ENCODE peak calls at places on chromosomes 12 and 14, in seven cellular contexts. One of them, this sample, is unnamed.

GRCh38 chr12:100661300-100661951 is 87.9 kb downstream of the GAS2L3 start:
- DNase-seq in fibroblast of the aortic adventitia: peak
- DNase-seq in fibroblast of mammary gland: peak
- DNase-seq in CD8-positive, alpha-beta T cell: no peak
- DNase-seq in Peyer's patch: no peak
- DNase-seq in foreskin fibroblast: peak
- DNase-seq in heart left ventricle: no peak
- DNase-seq in this sample: no peak

GRCh38 chr14:92960706-92961566 is 38.0 kb downstream of the CHGA start:
- DNase-seq in foreskin fibroblast: peak
- DNase-seq in fibroblast of mammary gland: peak
- DNase-seq in CD8-positive, alpha-beta T cell: no peak
- DNase-seq in heart left ventricle: no peak
- DNase-seq in fibroblast of the aortic adventitia: peak
- DNase-seq in Peyer's patch: no peak
- DNase-seq in this sample: no peak

GRCh38 chr12:121038861-121039654 is at the start of gene OASL:
- DNase-seq in foreskin fibroblast: peak
- DNase-seq in Peyer's patch: peak
- DNase-seq in CD8-positive, alpha-beta T cell: peak
- DNase-seq in heart left ventricle: peak
- DNase-seq in fibroblast of the aortic adventitia: peak
- DNase-seq in fibroblast of mammary gland: peak
- DNase-seq in this sample: no peak

GRCh38 chr12:101620762-101621133 is 26.0 kb downstream of the MYBPC1 start:
- DNase-seq in foreskin fibroblast: no peak
- DNase-seq in heart left ventricle: no peak
- DNase-seq in fibroblast of mammary gland: no peak
- DNase-seq in fibroblast of the aortic adventitia: no peak
- DNase-seq in Peyer's patch: no peak
- DNase-seq in CD8-positive, alpha-beta T cell: no peak
- DNase-seq in this sample: no peak

GRCh38 chr12:84919271-84919670 is 6.7 kb upstream of the SLC6A15 start:
- DNase-seq in CD8-positive, alpha-beta T cell: no peak
- DNase-seq in heart left ventricle: no peak
- DNase-seq in fibroblast of the aortic adventitia: peak
- DNase-seq in fibroblast of mammary gland: peak
- DNase-seq in foreskin fibroblast: peak
- DNase-seq in Peyer's patch: no peak
- DNase-seq in this sample: no peak

GRCh38 chr12:8156845-8157244 is at the start of gene ZNF705A:
- DNase-seq in foreskin fibroblast: peak
- DNase-seq in heart left ventricle: no peak
- DNase-seq in fibroblast of the aortic adventitia: peak
- DNase-seq in CD8-positive, alpha-beta T cell: no peak
- DNase-seq in fibroblast of mammary gland: peak
- DNase-seq in Peyer's patch: no peak
- DNase-seq in this sample: no peak

GRCh38 chr12:43847427-43847826 is 11.5 kb downstream of the TMEM117 start:
- DNase-seq in Peyer's patch: no peak
- DNase-seq in foreskin fibroblast: peak
- DNase-seq in CD8-positive, alpha-beta T cell: no peak
- DNase-seq in fibroblast of mammary gland: peak
- DNase-seq in fibroblast of the aortic adventitia: peak
- DNase-seq in heart left ventricle: no peak
- DNase-seq in this sample: no peak

GRCh38 chr14:99624971-99625370 is 20.0 kb upstream of the HHIPL1 start:
- DNase-seq in Peyer's patch: no peak
- DNase-seq in fibroblast of mammary gland: no peak
- DNase-seq in fibroblast of the aortic adventitia: no peak
- DNase-seq in foreskin fibroblast: no peak
- DNase-seq in CD8-positive, alpha-beta T cell: no peak
- DNase-seq in heart left ventricle: no peak
- DNase-seq in this sample: no peak

GRCh38 chr14:90445011-90445410 is 48.2 kb downstream of the CALM1 start:
- DNase-seq in CD8-positive, alpha-beta T cell: no peak
- DNase-seq in fibroblast of the aortic adventitia: no peak
- DNase-seq in fibroblast of mammary gland: no peak
- DNase-seq in heart left ventricle: no peak
- DNase-seq in Peyer's patch: no peak
- DNase-seq in foreskin fibroblast: no peak
- DNase-seq in this sample: peak

GRCh38 chr12:93572712-93573551 is 457 bp downstream of the SOCS2 start:
- DNase-seq in foreskin fibroblast: peak
- DNase-seq in heart left ventricle: peak
- DNase-seq in Peyer's patch: peak
- DNase-seq in fibroblast of mammary gland: no peak
- DNase-seq in fibroblast of the aortic adventitia: peak
- DNase-seq in CD8-positive, alpha-beta T cell: peak
- DNase-seq in this sample: no peak

GRCh38 chr12:25347716-25348261 is 97.1 kb upstream of the KRAS start:
- DNase-seq in fibroblast of the aortic adventitia: peak
- DNase-seq in heart left ventricle: no peak
- DNase-seq in Peyer's patch: no peak
- DNase-seq in fibroblast of mammary gland: no peak
- DNase-seq in foreskin fibroblast: no peak
- DNase-seq in CD8-positive, alpha-beta T cell: no peak
- DNase-seq in this sample: no peak

GRCh38 chr12:113757223-113758002 is 208.7 kb downstream of the RBM19 start:
- DNase-seq in fibroblast of mammary gland: no peak
- DNase-seq in heart left ventricle: no peak
- DNase-seq in fibroblast of the aortic adventitia: no peak
- DNase-seq in foreskin fibroblast: peak
- DNase-seq in Peyer's patch: no peak
- DNase-seq in CD8-positive, alpha-beta T cell: no peak
- DNase-seq in this sample: no peak

GRCh38 chr12:7869137-7869536 is 3.6 kb downstream of the SLC2A14 start:
- DNase-seq in heart left ventricle: no peak
- DNase-seq in foreskin fibroblast: peak
- DNase-seq in fibroblast of mammary gland: peak
- DNase-seq in CD8-positive, alpha-beta T cell: no peak
- DNase-seq in fibroblast of the aortic adventitia: peak
- DNase-seq in Peyer's patch: no peak
- DNase-seq in this sample: no peak

GRCh38 chr12:3655331-3655900 is 97.5 kb downstream of the CRACR2A start:
- DNase-seq in CD8-positive, alpha-beta T cell: no peak
- DNase-seq in foreskin fibroblast: peak
- DNase-seq in heart left ventricle: no peak
- DNase-seq in fibroblast of mammary gland: peak
- DNase-seq in fibroblast of the aortic adventitia: peak
- DNase-seq in Peyer's patch: no peak
- DNase-seq in this sample: peak

GRCh38 chr12:95262808-95263207 is 45.2 kb downstream of the VEZT start:
- DNase-seq in Peyer's patch: no peak
- DNase-seq in fibroblast of mammary gland: no peak
- DNase-seq in fibroblast of the aortic adventitia: no peak
- DNase-seq in heart left ventricle: peak
- DNase-seq in foreskin fibroblast: no peak
- DNase-seq in CD8-positive, alpha-beta T cell: no peak
- DNase-seq in this sample: no peak

GRCh38 chr14:64444984-64445845 is 20.1 kb upstream of the AKAP5 start:
- DNase-seq in Peyer's patch: peak
- DNase-seq in heart left ventricle: no peak
- DNase-seq in foreskin fibroblast: peak
- DNase-seq in CD8-positive, alpha-beta T cell: no peak
- DNase-seq in fibroblast of mammary gland: peak
- DNase-seq in fibroblast of the aortic adventitia: peak
- DNase-seq in this sample: no peak

GRCh38 chr12:69385038-69385437 is 25.5 kb downstream of the YEATS4 start:
- DNase-seq in fibroblast of mammary gland: no peak
- DNase-seq in foreskin fibroblast: no peak
- DNase-seq in Peyer's patch: no peak
- DNase-seq in heart left ventricle: no peak
- DNase-seq in fibroblast of the aortic adventitia: no peak
- DNase-seq in CD8-positive, alpha-beta T cell: no peak
- DNase-seq in this sample: no peak

GRCh38 chr12:69392146-69392928 is 32.8 kb downstream of the YEATS4 start:
- DNase-seq in fibroblast of the aortic adventitia: peak
- DNase-seq in fibroblast of mammary gland: no peak
- DNase-seq in Peyer's patch: no peak
- DNase-seq in heart left ventricle: no peak
- DNase-seq in foreskin fibroblast: peak
- DNase-seq in CD8-positive, alpha-beta T cell: no peak
- DNase-seq in this sample: no peak

GRCh38 chr12:69389836-69390235 is 30.3 kb downstream of the YEATS4 start:
- DNase-seq in fibroblast of mammary gland: peak
- DNase-seq in Peyer's patch: no peak
- DNase-seq in foreskin fibroblast: peak
- DNase-seq in CD8-positive, alpha-beta T cell: no peak
- DNase-seq in heart left ventricle: no peak
- DNase-seq in fibroblast of the aortic adventitia: peak
- DNase-seq in this sample: no peak

GRCh38 chr12:69386921-69387320 is 27.4 kb downstream of the YEATS4 start:
- DNase-seq in heart left ventricle: no peak
- DNase-seq in Peyer's patch: no peak
- DNase-seq in fibroblast of the aortic adventitia: no peak
- DNase-seq in foreskin fibroblast: no peak
- DNase-seq in fibroblast of mammary gland: no peak
- DNase-seq in CD8-positive, alpha-beta T cell: no peak
- DNase-seq in this sample: no peak

GRCh38 chr12:69388371-69388770 is 28.8 kb downstream of the YEATS4 start:
- DNase-seq in Peyer's patch: no peak
- DNase-seq in foreskin fibroblast: peak
- DNase-seq in CD8-positive, alpha-beta T cell: no peak
- DNase-seq in fibroblast of the aortic adventitia: peak
- DNase-seq in fibroblast of mammary gland: peak
- DNase-seq in heart left ventricle: no peak
- DNase-seq in this sample: no peak
- TF ChIP-seq CTCF in Peyer's patch: no peak
- TF ChIP-seq CTCF in foreskin fibroblast: peak
- TF ChIP-seq CTCF in CD8-positive, alpha-beta T cell: peak
- TF ChIP-seq CTCF in fibroblast of the aortic adventitia: peak
- TF ChIP-seq CTCF in fibroblast of mammary gland: peak
- TF ChIP-seq CTCF in heart left ventricle: peak
- TF ChIP-seq CTCF in this sample: no peak

DNA sequence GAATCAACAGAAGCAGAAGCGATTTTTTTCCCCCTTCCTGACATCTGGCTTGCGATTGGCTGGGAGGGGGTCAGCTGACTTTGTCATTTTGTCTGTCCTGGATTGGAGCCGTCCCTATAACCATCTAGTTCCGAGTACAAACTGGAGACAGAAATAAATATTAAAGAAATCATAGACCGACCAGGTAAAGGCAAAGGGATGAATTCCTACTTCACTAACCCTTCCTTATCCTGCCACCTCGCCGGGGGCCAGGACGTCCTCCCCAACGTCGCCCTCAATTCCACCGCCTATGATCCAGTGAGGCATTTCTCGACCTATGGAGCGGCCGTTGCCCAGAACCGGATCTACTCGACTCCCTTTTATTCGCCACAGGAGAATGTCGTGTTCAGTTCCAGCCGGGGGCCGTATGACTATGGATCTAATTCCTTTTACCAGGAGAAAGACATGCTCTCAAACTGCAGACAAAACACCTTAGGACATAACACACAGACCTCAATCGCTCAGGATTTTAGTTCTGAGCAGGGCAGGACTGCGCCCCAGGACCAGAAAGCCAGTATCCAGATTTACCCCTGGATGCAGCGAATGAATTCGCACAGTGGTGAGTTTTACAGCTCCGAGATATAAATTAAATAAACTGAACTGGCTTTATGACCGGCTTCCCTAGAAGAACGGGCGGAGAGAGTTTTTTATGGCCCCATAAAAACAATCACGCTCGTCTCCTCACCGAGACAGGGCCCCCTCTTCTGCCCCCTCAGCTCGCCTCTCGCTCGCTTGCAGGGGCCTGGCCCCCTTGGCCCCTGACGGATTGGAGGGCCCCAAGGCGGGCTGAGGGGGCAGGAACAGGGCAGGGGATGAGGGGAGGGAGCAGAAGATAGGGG is at the start of gene HOXC6:
- DNase-seq in foreskin fibroblast: peak
- DNase-seq in fibroblast of the aortic adventitia: peak
- DNase-seq in heart left ventricle: no peak
- DNase-seq in CD8-positive, alpha-beta T cell: no peak
- DNase-seq in Peyer's patch: no peak
- DNase-seq in fibroblast of mammary gland: peak
- DNase-seq in this sample: no peak
- H3K4me3 ChIP-seq in foreskin fibroblast: no peak
- H3K4me3 ChIP-seq in fibroblast of the aortic adventitia: peak
- H3K4me3 ChIP-seq in heart left ventricle: no peak
- H3K4me3 ChIP-seq in CD8-positive, alpha-beta T cell: no peak
- H3K4me3 ChIP-seq in Peyer's patch: peak
- H3K4me3 ChIP-seq in fibroblast of mammary gland: peak
- H3K4me3 ChIP-seq in this sample: peak

DNA sequence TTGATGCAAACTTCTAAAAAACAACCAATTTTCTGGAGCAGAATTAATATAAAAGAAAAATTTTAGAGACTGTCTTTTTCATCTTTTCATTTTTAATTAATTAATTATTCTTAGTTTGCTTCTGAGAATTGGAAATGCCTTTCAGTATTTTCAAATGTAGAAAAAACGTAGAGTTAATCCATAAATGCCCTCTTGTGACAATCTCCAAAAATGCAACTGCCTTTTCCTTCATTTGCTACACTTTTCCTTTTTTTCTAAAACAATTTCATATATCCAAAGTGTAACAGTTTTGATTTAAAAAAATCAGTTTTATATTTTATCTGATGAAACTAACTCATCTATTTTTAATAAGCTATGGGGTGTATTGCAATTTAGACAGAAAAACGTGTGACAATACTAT is 409.3 kb downstream of the PRKD1 start:
- DNase-seq in fibroblast of mammary gland: peak
- DNase-seq in fibroblast of the aortic adventitia: peak
- DNase-seq in foreskin fibroblast: peak
- DNase-seq in heart left ventricle: no peak
- DNase-seq in CD8-positive, alpha-beta T cell: no peak
- DNase-seq in Peyer's patch: no peak
- DNase-seq in this sample: no peak
- TF ChIP-seq CTCF in fibroblast of mammary gland: peak
- TF ChIP-seq CTCF in fibroblast of the aortic adventitia: peak
- TF ChIP-seq CTCF in foreskin fibroblast: peak
- TF ChIP-seq CTCF in heart left ventricle: no peak
- TF ChIP-seq CTCF in CD8-positive, alpha-beta T cell: no peak
- TF ChIP-seq CTCF in Peyer's patch: no peak
- TF ChIP-seq CTCF in this sample: no peak

DNA sequence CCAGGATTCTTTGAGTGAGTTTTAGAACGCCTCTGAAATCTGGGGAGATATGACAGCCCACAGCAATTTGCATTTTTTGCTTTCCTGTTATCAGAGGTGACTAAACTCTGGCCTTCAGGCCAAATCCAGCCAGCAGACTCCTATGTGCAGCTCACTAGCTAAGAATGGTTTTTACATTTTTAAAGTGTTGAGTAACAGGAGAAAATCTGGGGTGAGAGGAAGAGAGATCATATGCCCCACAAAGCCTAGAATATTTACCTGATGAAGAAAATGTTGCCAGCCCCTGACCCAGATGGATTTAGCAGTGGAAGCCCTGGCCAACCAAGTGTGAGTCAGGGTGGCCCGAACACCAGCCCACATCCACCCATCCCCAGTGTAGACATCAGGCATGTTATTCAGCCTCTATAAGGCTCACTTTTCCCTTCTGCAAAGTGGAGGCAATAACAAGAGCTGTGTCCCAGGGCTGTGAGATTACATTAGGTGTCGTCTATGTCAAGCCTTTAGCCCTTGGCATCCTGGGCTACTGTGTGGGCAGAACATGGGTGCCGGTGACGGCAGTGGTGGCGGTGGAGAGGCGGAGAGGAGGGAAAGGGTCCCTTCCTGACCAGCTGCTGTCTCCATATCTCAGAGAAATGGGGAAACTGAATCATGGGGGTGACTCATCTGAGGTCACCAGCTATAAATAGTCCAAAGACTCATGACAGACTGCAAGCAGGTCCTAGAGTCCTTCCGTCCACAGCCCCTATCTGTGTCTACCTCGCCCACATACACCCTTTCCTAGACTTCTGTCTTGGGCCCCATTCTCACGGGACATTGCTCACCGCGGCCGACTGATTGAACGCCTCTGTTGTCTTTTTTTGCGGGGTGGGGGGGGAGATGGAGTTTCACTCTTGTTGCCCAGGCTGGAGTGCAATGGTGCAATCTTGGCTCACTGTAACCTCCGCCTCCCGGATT is 32.6 kb upstream of the CD9 start:
- DNase-seq in Peyer's patch: peak
- DNase-seq in fibroblast of mammary gland: peak
- DNase-seq in fibroblast of the aortic adventitia: peak
- DNase-seq in foreskin fibroblast: peak
- DNase-seq in heart left ventricle: peak
- DNase-seq in CD8-positive, alpha-beta T cell: peak
- DNase-seq in this sample: no peak
- H3K4me3 ChIP-seq in Peyer's patch: no peak
- H3K4me3 ChIP-seq in fibroblast of mammary gland: peak
- H3K4me3 ChIP-seq in fibroblast of the aortic adventitia: peak
- H3K4me3 ChIP-seq in foreskin fibroblast: no peak
- H3K4me3 ChIP-seq in heart left ventricle: no peak
- H3K4me3 ChIP-seq in CD8-positive, alpha-beta T cell: no peak
- H3K4me3 ChIP-seq in this sample: no peak

This sample was measured in lower leg skin.